ENCODE peak calls at places on chromosomes 6 and 20, in ten cellular contexts. A is left cardiac atrium; X is AML-193; O is left ventricle myocardium superior; S is H54; Z is retina; D is caudate nucleus; W is activated CD4-positive, alpha-beta T cell treated with anti-CD3 and anti-CD28 coated beads for 1 hour; T is NCI-H1092; Q is HTR-8/SVneo. E is an unnamed sample.

GRCh38 chr6:163729127-163729872 is 314.8 kb downstream of the QKI start:
- DNase-seq in D (no peak), T (no peak), A (no peak), Q (no peak), S (no peak), W (no peak), O (no peak), X (no peak), Z (no peak), E (no peak)

GRCh38 chr6:65229768-65230167 is 477.3 kb downstream of the EYS start:
- DNase-seq in X (no peak), T (no peak), A (no peak), W (no peak), D (no peak), Q (no peak), Z (no peak), O (no peak), S (no peak), E (no peak)

GRCh38 chr6:119078449-119079287 is at the start of gene FAM184A:
- DNase-seq in S (peak; percentile 23), X (peak; percentile 19), Q (peak; percentile 33), O (peak; percentile 81), D (no peak), W (peak; percentile 60), T (peak; percentile 10), A (peak; percentile 67), Z (peak; percentile 86), E (peak; percentile 79)

GRCh38 chr6:98579941-98580340 is 254.4 kb upstream of the POU3F2 start:
- DNase-seq in T (no peak), O (no peak), Q (no peak), D (no peak), A (no peak), X (no peak), Z (no peak), S (no peak), W (no peak), E (no peak)

GRCh38 chr6:30007132-30007764 is 53.8 kb upstream of the POLR1H start:
- DNase-seq in Q (no peak), W (peak; percentile 17), T (no peak), S (no peak), Z (no peak), X (no peak), O (peak; percentile 50), D (no peak), A (peak; percentile 46), E (peak; percentile 51)

GRCh38 chr6:31471711-31472110 is 26.2 kb upstream of the MICB start:
- DNase-seq in O (no peak), Q (no peak), Z (no peak), D (no peak), X (no peak), W (no peak), T (no peak), A (no peak), S (no peak), E (no peak)

GRCh38 chr20:54116550-54117235 is 46.3 kb upstream of the BCAS1 start:
- DNase-seq in Z (no peak), S (no peak), A (no peak), W (no peak), D (no peak), X (no peak), T (no peak), Q (no peak), O (no peak), E (no peak)

GRCh38 chr6:7554533-7555275 is 13.2 kb downstream of the DSP start:
- DNase-seq in T (no peak), S (no peak), Q (no peak), D (no peak), W (no peak), A (no peak), Z (no peak), O (no peak), X (no peak), E (no peak)

GRCh38 chr6:34206726-34207125 is 29.9 kb upstream of the HMGA1 start:
- DNase-seq in T (no peak), X (no peak), Z (no peak), A (no peak), S (no peak), W (no peak), O (no peak), Q (no peak), D (no peak), E (no peak)

GRCh38 chr20:58131111-58131510 is 97.3 kb downstream of the ANKRD60 start:
- DNase-seq in X (no peak), T (no peak), Z (peak; percentile 81), A (no peak), Q (no peak), W (no peak), O (no peak), S (no peak), D (no peak), E (no peak)

GRCh38 chr20:32536861-32537656 is 48.1 kb downstream of the NOL4L start:
- DNase-seq in O (peak; percentile 58), W (peak; percentile 45), Z (peak; percentile 60), Q (no peak), S (no peak), X (no peak), D (no peak), A (no peak), T (peak; percentile 82), E (no peak)

GRCh38 chr6:7585287-7585930 is 4.6 kb upstream of the SNRNP48 start:
- DNase-seq in D (no peak), A (no peak), O (no peak), Z (no peak), S (no peak), Q (no peak), T (no peak), W (no peak), X (no peak), E (no peak)

GRCh38 chr6:121615493-121615892 is 180.0 kb downstream of the GJA1 start:
- DNase-seq in A (no peak), T (no peak), X (no peak), Z (no peak), O (no peak), Q (no peak), W (no peak), D (no peak), S (no peak), E (no peak)

GRCh38 chr6:166586424-166587156 is at the start of gene RAMACL:
- DNase-seq in W (no peak), S (peak; percentile 26), Q (no peak), X (no peak), A (no peak), D (no peak), O (no peak), T (no peak), Z (no peak), E (peak; percentile 42)

GRCh38 chr6:31769684-31770371 is 7.3 kb downstream of the VWA7 start:
- DNase-seq in X (peak; percentile 77), S (peak; percentile 87), T (no peak), D (no peak), A (peak; percentile 57), O (peak; percentile 78), Q (peak; percentile 89), W (peak; percentile 68), Z (peak; percentile 29), E (peak; percentile 82)

GRCh38 chr6:117482240-117483003 is at the start of gene DCBLD1:
- DNase-seq in D (no peak), X (peak; percentile 82), A (peak; percentile 83), S (peak; percentile 62), T (no peak), Q (peak; percentile 66), Z (peak; percentile 68), W (peak; percentile 20), O (peak; percentile 88), E (peak; percentile 86)

E was measured in trophoblast cell.